ENCODE peak calls at places on chromosomes 4 and X, in four cellular contexts. J, R, A and H are unnamed samples.

GRCh38 chrX:153551135-153551534 is 33.7 kb downstream of the ATP2B3 start:
- DNase-seq in J (peak; percentile 69), R (no peak), A (no peak), H (no peak)

GRCh38 chr4:8394806-8395205 is 45.7 kb downstream of the ACOX3 start:
- DNase-seq in J (no peak), R (no peak), A (no peak), H (no peak)

GRCh38 chr4:7198440-7199128 is 6.2 kb downstream of the SORCS2 start:
- DNase-seq in J (no peak), R (no peak), A (peak; percentile 49), H (no peak)

GRCh38 chr4:94354474-94354896 is 11.8 kb upstream of the HPGDS start:
- DNase-seq in J (no peak), R (no peak), A (no peak), H (no peak)

GRCh38 chr4:16505726-16506125 is 279.5 kb upstream of the TAPT1 start:
- DNase-seq in J (peak; percentile 29), R (no peak), A (no peak), H (no peak)

GRCh38 chr4:71554025-71554424 is 215.2 kb downstream of the SLC4A4 start:
- DNase-seq in J (no peak), R (no peak), A (no peak), H (no peak)

GRCh38 chrX:20595928-20596550 is 329.3 kb upstream of the RPS6KA3 start:
- DNase-seq in J (peak; percentile 78), R (no peak), A (no peak), H (no peak)

GRCh38 chrX:39811391-39811790 is 286.4 kb downstream of the BCOR start:
- DNase-seq in J (no peak), R (no peak), A (no peak), H (no peak)

GRCh38 chr4:26141101-26141830 is 179.5 kb upstream of the RBPJ start:
- DNase-seq in J (no peak), R (peak; percentile 8), A (no peak), H (no peak)

GRCh38 chr4:38071801-38072567 is 111.8 kb downstream of the PTTG2 start:
- DNase-seq in J (peak; percentile 54), R (no peak), A (peak; percentile 63), H (no peak)

GRCh38 chr4:169823685-169824084 is 65.9 kb upstream of the HPF1 start:
- DNase-seq in J (peak; percentile 76), R (peak; percentile 70), A (no peak), H (peak; percentile 51)

GRCh38 chrX:114162068-114162735 is 421.7 kb upstream of the HTR2C start:
- DNase-seq in J (no peak), R (no peak), A (no peak), H (no peak)

GRCh38 chr4:47741200-47741599 is 96.7 kb downstream of the CORIN start:
- DNase-seq in J (peak; percentile 31), R (no peak), A (no peak), H (no peak)

GRCh38 chr4:156321203-156321602 is 367.5 kb upstream of the CTSO start:
- DNase-seq in J (peak; percentile 88), R (peak; percentile 88), A (no peak), H (no peak)

GRCh38 chr4:12852338-12853307 is 631.5 kb downstream of the RAB28 start:
- DNase-seq in J (peak; percentile 74), R (peak; percentile 67), A (no peak), H (peak; percentile 49)

GRCh38 chrX:48956728-48957414 is 536 bp downstream of the OTUD5 start:
- DNase-seq in J (no peak), R (no peak), A (peak; percentile 47), H (peak; percentile 27)

GRCh38 chr4:161656525-161656924 is 507.3 kb downstream of the FSTL5 start:
- DNase-seq in J (no peak), R (no peak), A (no peak), H (no peak)

GRCh38 chr4:6152879-6153705 is 47.3 kb downstream of the JAKMIP1 start:
- DNase-seq in J (no peak), R (no peak), A (no peak), H (no peak)

GRCh38 chrX:82757614-82758013 is 750.5 kb upstream of the POU3F4 start:
- DNase-seq in J (peak; percentile 46), R (peak; percentile 55), A (no peak), H (no peak)

GRCh38 chrX:37553476-37553875 is 18.0 kb upstream of the LANCL3 start:
- DNase-seq in J (no peak), R (no peak), A (no peak), H (no peak)

GRCh38 chr4:28686618-28687017 is 1826.0 kb downstream of the STIM2 start:
- DNase-seq in J (peak; percentile 61), R (peak; percentile 12), A (no peak), H (peak; percentile 2)

GRCh38 chr4:76989391-76990061 is 40.0 kb downstream of the SEPTIN11 start:
- DNase-seq in J (no peak), R (no peak), A (no peak), H (no peak)

GRCh38 chrX:13747836-13748235 is 13.3 kb downstream of the OFD1 start:
- DNase-seq in J (peak; percentile 78), R (peak; percentile 68), A (no peak), H (peak; percentile 46)

GRCh38 chrX:63394872-63395271 is 43.7 kb upstream of the SPIN4 start:
- DNase-seq in J (no peak), R (no peak), A (no peak), H (no peak)

GRCh38 chrX:15206306-15206705 is 63.6 kb downstream of the ASB9 start:
- DNase-seq in J (no peak), R (no peak), A (no peak), H (peak; percentile 14)

GRCh38 chr4:174635732-174636131 is 113.4 kb upstream of the HPGD start:
- DNase-seq in J (no peak), R (no peak), A (no peak), H (no peak)

GRCh38 chrX:1486177-1486576 is 33.5 kb upstream of the ASMTL start:
- DNase-seq in J (no peak), R (no peak), A (no peak), H (no peak)

GRCh38 chrX:11351375-11352295 is 58.4 kb downstream of the AMELX start:
- DNase-seq in J (peak; percentile 75), R (peak; percentile 71), A (peak; percentile 38), H (no peak)

GRCh38 chr4:52748432-52748831 is 2.8 kb downstream of the ERVMER34-1 start:
- DNase-seq in J (no peak), R (no peak), A (no peak), H (no peak)

GRCh38 chrX:69133561-69134542 is 31.4 kb downstream of the PJA1 start:
- DNase-seq in J (peak; percentile 66), R (peak; percentile 63), A (no peak), H (peak; percentile 30)

GRCh38 chr4:98627883-98628282 is 30.5 kb downstream of the TSPAN5 start:
- DNase-seq in J (peak; percentile 77), R (peak; percentile 74), A (no peak), H (peak; percentile 64)

GRCh38 chr4:89511776-89512175 is 204.2 kb upstream of the GPRIN3 start:
- DNase-seq in J (no peak), R (no peak), A (no peak), H (no peak)

GRCh38 chr4:115113382-115114106 is at the start of gene NDST4:
- DNase-seq in J (no peak), R (peak; percentile 76), A (no peak), H (no peak)
- TF ChIP-seq CTCF in J (no peak), R (no peak), A (no peak), H (no peak)

DNA sequence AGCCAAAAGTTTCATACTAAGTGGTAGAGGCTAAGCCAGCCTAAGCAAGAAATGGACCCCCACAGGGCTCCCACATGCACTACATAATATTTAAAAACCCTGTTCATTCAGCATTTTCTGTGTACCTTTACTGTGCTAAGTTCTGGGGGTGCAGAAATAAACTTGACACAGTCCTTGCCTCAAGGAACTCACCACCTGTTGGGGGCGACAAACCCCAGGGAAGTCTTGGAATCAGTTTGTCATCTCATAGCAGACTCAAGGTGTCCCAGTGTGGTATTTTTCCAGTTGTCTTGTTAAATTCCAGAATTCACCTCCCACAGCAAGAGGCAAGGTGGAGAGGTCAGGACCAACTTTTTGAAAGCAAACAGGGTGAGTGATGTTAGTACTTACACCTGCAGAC is 43.1 kb downstream of the ATG4A start:
- DNase-seq in J (no peak), R (no peak), A (no peak), H (no peak)
- TF ChIP-seq CTCF in J (no peak), R (no peak), A (no peak), H (no peak)

GRCh38 chr4:80054375-80054774 is 18.7 kb downstream of the ANTXR2 start:
- DNase-seq in J (no peak), R (no peak), A (no peak), H (no peak)

GRCh38 chr4:80053140-80053910 is 19.7 kb downstream of the ANTXR2 start:
- DNase-seq in J (no peak), R (no peak), A (no peak), H (no peak)

GRCh38 chr4:80045831-80046230 is 27.2 kb downstream of the ANTXR2 start:
- DNase-seq in J (peak; percentile 85), R (peak; percentile 32), A (no peak), H (peak; percentile 53)

GRCh38 chr4:80049813-80050534 is 23.1 kb downstream of the ANTXR2 start:
- DNase-seq in J (no peak), R (no peak), A (no peak), H (no peak)

DNA sequence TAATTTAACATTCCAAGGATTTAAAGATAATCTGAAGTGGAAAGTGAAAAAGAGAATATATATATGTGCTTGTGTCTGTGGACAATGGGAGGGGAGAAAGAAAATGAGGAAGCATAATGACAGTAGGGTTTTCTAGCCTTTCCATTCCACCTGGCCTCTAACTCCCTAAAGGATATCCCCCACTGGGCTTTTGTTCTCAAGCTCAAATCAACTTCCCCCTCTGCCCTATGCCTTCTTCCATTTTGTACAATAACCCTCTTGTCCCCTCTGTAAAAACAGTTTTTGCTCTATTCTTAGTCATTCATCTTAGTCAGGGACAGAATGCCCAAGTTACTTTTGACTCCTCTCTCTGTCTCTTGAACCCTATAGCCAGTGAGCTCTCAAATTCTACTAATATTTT is 23.6 kb downstream of the ANTXR2 start:
- DNase-seq in J (no peak), R (no peak), A (no peak), H (no peak)
- TF ChIP-seq CTCF in J (no peak), R (no peak), A (no peak), H (no peak)

GRCh38 chrX:41066391-41066790 is 18.9 kb upstream of the USP9X start:
- DNase-seq in J (no peak), R (no peak), A (no peak), H (no peak)

GRCh38 chrX:41066969-41067368 is 18.3 kb upstream of the USP9X start:
- DNase-seq in J (no peak), R (no peak), A (no peak), H (no peak)

GRCh38 chrX:41067721-41068120 is 17.5 kb upstream of the USP9X start:
- DNase-seq in J (no peak), R (no peak), A (no peak), H (no peak)

GRCh38 chrX:41064028-41064427 is 21.2 kb upstream of the USP9X start:
- DNase-seq in J (peak; percentile 52), R (peak; percentile 46), A (no peak), H (no peak)
- TF ChIP-seq CTCF in J (no peak), R (no peak), A (no peak), H (no peak)